ENCODE peak calls at places on chromosomes 6 and 20, in six cellular contexts. H is IMR-90, V is H1, J is neuronal stem cell, F is mesenchymal stem cell, Z is mesendoderm. K is an unnamed sample. For H3K4me1, the result is how much of the 10 kb centered on the place peaks cover.

GRCh38 chr6:31092769-31093505 is 19.4 kb downstream of the C6orf15 start:
- DNase-seq in V (no peak), Z (no peak), H (no peak), J (no peak), F (peak), K (no peak)

GRCh38 chr6:168916576-168917207 is 337.0 kb downstream of the THBS2 start:
- DNase-seq in J (no peak), F (no peak), H (no peak), V (no peak), Z (no peak), K (no peak)

GRCh38 chr6:73451166-73452106 is 661 bp downstream of the CGAS start:
- DNase-seq in J (no peak), V (peak), Z (peak), H (peak), F (peak), K (peak)

GRCh38 chr6:144613859-144614258 is 328.7 kb downstream of the UTRN start:
- DNase-seq in J (no peak), V (no peak), Z (no peak), F (no peak), H (peak), K (no peak)

GRCh38 chr6:129494099-129494498 is 215.9 kb downstream of the ARHGAP18 start:
- DNase-seq in H (peak), V (no peak), Z (no peak), F (peak), J (no peak), K (no peak)

GRCh38 chr6:12973302-12973865 is 256.8 kb downstream of the PHACTR1 start:
- DNase-seq in J (no peak), F (peak), H (no peak), Z (no peak), V (no peak), K (no peak)

GRCh38 chr20:9276964-9277363 is 208.1 kb downstream of the PLCB4 start:
- DNase-seq in F (no peak), J (no peak), V (no peak), H (no peak), Z (no peak), K (no peak)

GRCh38 chr6:40997256-40997957 is 41.6 kb downstream of the UNC5CL start:
- DNase-seq in V (peak), H (peak), J (peak), F (peak), Z (peak), K (peak)

GRCh38 chr6:150395388-150396009 is 26.7 kb downstream of the IYD start:
- DNase-seq in V (peak), F (peak), Z (peak), J (peak), H (peak), K (peak)

GRCh38 chr20:40979247-40979646 is 49.4 kb upstream of the TOP1 start:
- DNase-seq in F (no peak), H (no peak), V (peak), Z (no peak), J (no peak), K (no peak)

GRCh38 chr20:40982415-40983145 is 46.0 kb upstream of the TOP1 start:
- DNase-seq in J (no peak), H (no peak), F (no peak), Z (no peak), V (peak), K (no peak)

GRCh38 chr20:40978761-40979160 is 49.9 kb upstream of the TOP1 start:
- DNase-seq in V (peak), J (no peak), Z (no peak), F (no peak), H (no peak), K (no peak)

GRCh38 chr20:40980828-40981310 is 47.8 kb upstream of the TOP1 start:
- DNase-seq in J (no peak), F (no peak), V (peak), H (no peak), Z (no peak), K (no peak)

DNA sequence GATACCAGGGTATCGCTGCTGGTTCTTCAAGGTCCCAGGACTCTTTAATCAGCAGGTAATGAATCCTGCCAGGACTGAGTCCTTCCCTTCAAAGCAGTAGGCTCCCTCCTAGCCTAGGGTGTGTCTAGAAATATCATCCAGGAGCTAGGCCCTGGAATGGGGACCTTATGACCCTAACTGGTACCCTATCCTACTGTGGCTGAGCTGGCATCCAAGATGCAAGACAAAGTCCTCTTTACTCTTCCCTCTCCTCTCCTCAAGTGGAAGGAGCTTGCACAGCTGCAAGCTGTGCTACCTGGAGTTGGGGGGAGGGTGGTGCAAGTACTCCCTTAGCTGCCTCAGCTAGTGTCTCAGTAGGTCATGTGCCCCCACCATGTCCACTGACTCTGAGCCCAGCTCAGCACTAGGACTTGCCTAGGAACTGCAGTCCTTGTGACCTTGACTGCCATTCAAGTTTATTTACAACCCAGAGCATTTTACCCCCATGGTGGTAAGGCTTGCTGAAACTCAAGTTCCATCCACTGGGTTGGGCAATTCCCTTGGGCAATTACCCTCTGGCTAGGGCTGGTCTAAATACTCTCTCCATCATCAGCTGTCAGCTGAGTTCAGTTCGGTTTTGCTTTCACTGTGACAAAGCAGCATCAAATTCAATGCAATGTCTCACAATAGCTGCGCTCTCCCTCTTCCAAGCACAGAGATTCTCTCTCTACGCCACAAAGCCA is 48.4 kb upstream of the TOP1 start:
- DNase-seq in V (peak), Z (no peak), F (peak), H (no peak), J (no peak), K (no peak)
- H3K23ac ChIP-seq in V (no peak), Z (no peak), F (no peak), H (no peak), J (no peak), K (no peak)

GRCh38 chr6:24854077-24854670 is 55.5 kb upstream of the ARMH2 start:
- DNase-seq in J (no peak), V (no peak), H (no peak), F (no peak), Z (no peak), K (no peak)
- H3K4me1 ChIP-seq in J (under half), V (under half), H (under half), F (under half), Z (under half), K (under half)

GRCh38 chr6:89084954-89085353 is 4.4 kb downstream of the PNRC1 start:
- DNase-seq in H (peak), J (no peak), F (peak), V (no peak), Z (peak), K (peak)
- H3K23ac ChIP-seq in H (no peak), J (no peak), F (no peak), V (no peak), Z (no peak), K (no peak)

GRCh38 chr20:40797425-40797824 is 108.4 kb upstream of the MAFB start:
- DNase-seq in F (peak), J (no peak), Z (peak), H (peak), V (no peak), K (peak)
- H3K4me1 ChIP-seq in F (under half), J (under half), Z (under half), H (under half), V (under half), K (under half)

GRCh38 chr6:19470333-19470732 is 366.8 kb upstream of the ID4 start:
- DNase-seq in H (no peak), J (no peak), Z (no peak), F (no peak), V (no peak), K (no peak)
- H3K23ac ChIP-seq in H (no peak), J (no peak), Z (no peak), F (no peak), V (peak), K (no peak)

GRCh38 chr6:11224252-11224965 is 8.1 kb downstream of the NEDD9 start:
- DNase-seq in Z (no peak), V (no peak), H (peak), J (no peak), F (peak), K (no peak)

GRCh38 chr6:11221623-11222384 is 10.7 kb downstream of the NEDD9 start:
- DNase-seq in H (no peak), V (no peak), F (no peak), J (no peak), Z (no peak), K (no peak)

GRCh38 chr6:11223296-11223695 is 9.2 kb downstream of the NEDD9 start:
- DNase-seq in F (no peak), J (no peak), V (no peak), H (no peak), Z (no peak), K (no peak)

GRCh38 chr6:11224966-11225463 is 7.5 kb downstream of the NEDD9 start:
- DNase-seq in F (no peak), J (no peak), Z (no peak), H (no peak), V (no peak), K (no peak)

GRCh38 chr6:11222385-11223277 is 9.8 kb downstream of the NEDD9 start:
- DNase-seq in Z (no peak), F (no peak), H (no peak), V (no peak), J (no peak), K (no peak)
- H3K4me1 ChIP-seq in Z (under half), F (under half), H (under half), V (under half), J (under half), K (under half)

GRCh38 chr6:170298688-170299087 is 7.8 kb upstream of the DLL1 start:
- DNase-seq in V (no peak), Z (no peak), H (no peak), F (no peak), J (no peak), K (no peak)
- H3K23ac ChIP-seq in V (no peak), Z (no peak), H (no peak), F (no peak), J (no peak), K (no peak)

GRCh38 chr20:3312940-3313656 is 74.1 kb upstream of the SLC4A11 start:
- DNase-seq in Z (peak), J (no peak), V (no peak), H (peak), F (peak), K (no peak)
- H3K4me1 ChIP-seq in Z (under half), J (under half), V (under half), H (under half), F (under half), K (under half)